ENCODE peak calls at places on chromosomes 3 and 15, in four cellular contexts. F, Y, U and X are unnamed samples.

GRCh38 chr3:140408252-140408651 is 269.6 kb upstream of the TRIM42 start:
- DNase-seq in F (no peak), Y (no peak), U (no peak), X (no peak)

GRCh38 chr3:65619391-65620298 is 419.1 kb downstream of the MAGI1 start:
- DNase-seq in F (no peak), Y (peak; percentile 52), U (no peak), X (peak; percentile 12)

GRCh38 chr15:69092159-69092558 is 68.3 kb upstream of the GLCE start:
- DNase-seq in F (no peak), Y (no peak), U (no peak), X (peak; percentile 32)

GRCh38 chr15:80685628-80686027 is 9.5 kb upstream of the ABHD17C start:
- DNase-seq in F (no peak), Y (no peak), U (no peak), X (no peak)

GRCh38 chr15:65376767-65377104 is 1.1 kb downstream of the IGDCC3 start:
- DNase-seq in F (no peak), Y (peak; percentile 63), U (no peak), X (peak; percentile 11)

GRCh38 chr15:38555686-38556334 is 8.8 kb downstream of the RASGRP1 start:
- DNase-seq in F (no peak), Y (no peak), U (no peak), X (peak; percentile 86)

GRCh38 chr3:73549071-73549600 is 75.6 kb downstream of the PDZRN3 start:
- DNase-seq in F (no peak), Y (no peak), U (no peak), X (no peak)

GRCh38 chr3:14267976-14268375 is 89.4 kb downstream of the LSM3 start:
- DNase-seq in F (no peak), Y (no peak), U (no peak), X (no peak)

DNA sequence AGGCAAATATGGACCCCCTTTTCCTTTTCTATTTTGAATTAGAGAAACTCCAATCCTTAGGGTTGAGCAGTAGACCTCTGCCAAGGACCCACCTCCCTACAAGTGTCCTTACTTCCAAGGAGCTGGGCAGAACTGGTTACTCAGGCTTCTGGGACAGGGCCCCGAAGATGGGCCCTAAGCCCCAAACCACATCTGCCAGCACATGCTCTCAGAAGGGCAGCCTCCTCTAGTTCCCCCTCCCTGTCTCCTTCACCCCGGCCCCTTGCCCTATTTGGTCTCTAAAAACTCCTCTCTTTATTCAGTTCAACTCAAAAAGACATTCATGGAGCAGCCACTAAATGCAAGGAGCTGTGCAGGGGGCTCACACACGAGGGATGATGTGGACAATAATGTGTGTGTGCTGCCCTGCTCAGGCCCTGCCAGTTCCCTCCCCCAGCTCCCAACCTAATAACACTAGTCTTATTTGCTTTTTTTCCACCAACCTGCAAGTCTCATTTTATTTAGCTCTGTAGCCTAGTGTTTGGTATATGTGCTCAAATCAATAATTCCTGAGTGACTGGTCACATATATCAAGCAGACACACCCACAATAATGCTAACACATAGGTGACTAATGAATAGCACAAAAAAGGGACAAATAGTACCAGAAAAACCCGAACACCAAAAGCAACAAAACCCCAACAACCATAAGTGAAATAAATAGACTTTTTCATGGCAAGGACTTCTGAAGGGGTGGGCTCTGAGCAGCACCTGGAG is 12.2 kb downstream of the ZDHHC3 start:
- DNase-seq in F (no peak), Y (no peak), U (no peak), X (no peak)
- H3K4me1 ChIP-seq in F (peaks cover 83% of the 10 kb centered on the region), Y (no peaks in the 10 kb centered on the region), U (peaks cover 3% of the 10 kb centered on the region), X (no peaks in the 10 kb centered on the region)

DNA sequence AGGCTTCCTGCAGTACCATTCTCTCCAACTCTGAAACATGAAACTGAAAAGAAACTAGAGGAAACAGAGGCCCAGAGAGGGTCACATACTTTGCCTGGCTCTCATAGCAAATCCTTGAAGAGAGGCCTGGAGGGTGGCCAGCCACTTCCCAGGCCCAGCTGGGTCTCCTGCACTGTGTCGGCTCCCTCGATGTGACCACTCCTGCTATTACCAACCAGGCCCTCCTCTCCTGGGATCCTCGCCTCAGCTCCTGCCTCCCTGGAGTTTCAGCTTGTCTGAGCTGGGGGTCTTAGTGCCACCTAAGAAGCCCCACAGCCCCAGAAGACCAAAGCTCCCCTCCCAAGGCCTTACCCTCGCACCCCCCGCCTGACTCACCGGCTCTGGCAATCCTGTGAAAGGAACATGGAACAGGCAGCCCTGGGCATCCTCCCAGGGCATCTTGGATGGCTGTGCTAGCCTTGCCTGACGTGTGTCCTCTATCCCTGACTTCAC is 4.6 kb downstream of the LOXL1 start:
- DNase-seq in F (no peak), Y (no peak), U (peak; percentile 82), X (peak; percentile 87)
- H3K4me1 ChIP-seq in F (peaks cover 74% of the 10 kb centered on the region), Y (peaks cover 7% of the 10 kb centered on the region), U (peaks cover 17% of the 10 kb centered on the region), X (peaks cover 60% of the 10 kb centered on the region)

GRCh38 chr15:89847101-89847500 is 32.4 kb upstream of the ANPEP start:
- DNase-seq in F (no peak), Y (no peak), U (no peak), X (no peak)
- H3K4me1 ChIP-seq in F (no peaks in the 10 kb centered on the region), Y (no peaks in the 10 kb centered on the region), U (peaks cover 22% of the 10 kb centered on the region), X (peaks cover 61% of the 10 kb centered on the region)

DNA sequence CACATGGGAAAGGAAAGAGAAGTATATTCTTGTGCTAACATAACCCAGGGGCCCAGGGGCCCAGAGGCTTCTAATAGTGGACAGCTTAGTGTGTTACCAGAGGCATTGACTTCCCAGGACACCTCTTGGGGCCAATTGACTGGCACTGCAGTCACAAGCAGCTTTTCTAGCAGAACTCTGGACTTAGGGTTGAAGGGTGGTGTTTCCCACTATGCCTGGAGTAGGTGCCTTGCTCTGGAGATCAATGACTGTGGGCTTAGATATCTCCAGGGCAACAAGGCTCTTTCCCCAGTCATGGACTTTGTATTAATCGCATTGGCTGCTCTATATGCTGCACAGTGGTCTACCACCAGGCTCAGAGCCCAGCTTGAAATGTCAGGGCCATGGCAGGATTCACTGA is 172.7 kb upstream of the KBTBD8 start:
- DNase-seq in F (no peak), Y (no peak), U (no peak), X (no peak)
- H3K4me1 ChIP-seq in F (no peaks in the 10 kb centered on the region), Y (peaks cover 9% of the 10 kb centered on the region), U (no peaks in the 10 kb centered on the region), X (no peaks in the 10 kb centered on the region)

GRCh38 chr15:101248274-101248673 is 3.6 kb downstream of the CHSY1 start:
- DNase-seq in F (no peak), Y (no peak), U (no peak), X (no peak)
- H3K4me1 ChIP-seq in F (peaks cover 90% of the 10 kb centered on the region), Y (peaks cover 51% of the 10 kb centered on the region), U (peaks cover 59% of the 10 kb centered on the region), X (peaks cover 18% of the 10 kb centered on the region)

DNA sequence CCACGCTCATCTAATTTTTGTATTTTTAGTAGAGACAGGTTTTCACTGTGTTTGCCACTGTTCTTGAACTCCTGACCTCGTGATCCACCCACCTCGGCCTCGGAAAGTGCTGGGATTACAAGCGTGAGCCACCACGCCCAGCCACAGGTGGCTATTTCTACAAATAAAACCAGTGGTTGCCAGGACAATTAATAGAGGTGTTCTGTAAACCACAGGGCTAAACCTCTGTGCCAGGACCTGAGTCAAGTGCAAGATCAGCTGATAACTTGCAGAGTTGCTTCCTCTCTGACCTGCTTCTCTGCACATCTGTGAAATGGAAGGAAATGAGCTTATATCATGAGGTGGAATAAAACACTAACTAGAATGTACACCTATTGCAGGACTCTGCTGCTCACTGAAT is 72.8 kb downstream of the CD200R1L start:
- DNase-seq in F (no peak), Y (no peak), U (no peak), X (no peak)
- H3K4me1 ChIP-seq in F (peaks cover under 1% of the 10 kb centered on the region), Y (no peaks in the 10 kb centered on the region), U (no peaks in the 10 kb centered on the region), X (peaks cover 71% of the 10 kb centered on the region)

GRCh38 chr3:196697270-196697669 is 14.8 kb downstream of the CEP19 start:
- DNase-seq in F (no peak), Y (no peak), U (no peak), X (no peak)

GRCh38 chr3:196694941-196695848 is 16.9 kb downstream of the CEP19 start:
- DNase-seq in F (no peak), Y (no peak), U (no peak), X (no peak)

GRCh38 chr3:196689941-196690660 is 21.9 kb downstream of the CEP19 start:
- DNase-seq in F (no peak), Y (no peak), U (no peak), X (no peak)

GRCh38 chr3:196695849-196696226 is 16.2 kb downstream of the CEP19 start:
- DNase-seq in F (no peak), Y (no peak), U (no peak), X (no peak)

DNA sequence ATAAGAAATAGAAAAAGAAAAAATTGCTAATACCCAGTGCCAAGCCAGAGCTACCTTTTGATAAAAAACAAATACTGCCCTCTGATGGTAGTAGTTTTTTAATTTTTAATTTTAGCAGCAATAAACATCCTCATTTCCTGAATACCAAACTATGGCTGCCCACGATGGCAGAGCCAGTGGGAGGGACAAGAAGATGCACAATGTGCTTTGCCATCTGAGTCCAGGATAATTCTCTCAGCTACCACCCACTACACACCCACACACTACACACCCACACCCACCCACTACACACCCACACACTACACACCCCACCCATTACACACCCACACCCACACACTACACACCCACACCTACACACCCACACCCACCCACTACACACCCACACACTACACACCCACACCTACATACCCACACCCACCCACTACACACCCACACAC is 17.8 kb downstream of the CEP19 start:
- DNase-seq in F (no peak), Y (no peak), U (no peak), X (peak; percentile 54)
- H3K4me1 ChIP-seq in F (no peaks in the 10 kb centered on the region), Y (no peaks in the 10 kb centered on the region), U (no peaks in the 10 kb centered on the region), X (no peaks in the 10 kb centered on the region)

GRCh38 chr3:153746211-153746610 is 375.0 kb upstream of the ARHGEF26 start:
- DNase-seq in F (no peak), Y (no peak), U (no peak), X (no peak)

GRCh38 chr3:153740109-153740508 is 381.1 kb upstream of the ARHGEF26 start:
- DNase-seq in F (no peak), Y (no peak), U (no peak), X (no peak)

GRCh38 chr3:153749070-153749610 is 372.1 kb upstream of the ARHGEF26 start:
- DNase-seq in F (no peak), Y (no peak), U (no peak), X (peak; percentile 14)

GRCh38 chr3:153744884-153745283 is 376.3 kb upstream of the ARHGEF26 start:
- DNase-seq in F (no peak), Y (no peak), U (no peak), X (peak; percentile 12)
- H3K4me1 ChIP-seq in F (no peaks in the 10 kb centered on the region), Y (peaks cover 34% of the 10 kb centered on the region), U (no peaks in the 10 kb centered on the region), X (no peaks in the 10 kb centered on the region)

GRCh38 chr15:93296786-93297500 is 207.9 kb upstream of the RGMA start:
- DNase-seq in F (no peak), Y (no peak), U (no peak), X (no peak)

GRCh38 chr15:93300796-93301195 is 211.8 kb upstream of the RGMA start:
- DNase-seq in F (no peak), Y (no peak), U (no peak), X (no peak)

GRCh38 chr15:93302080-93302765 is 213.2 kb upstream of the RGMA start:
- DNase-seq in F (no peak), Y (no peak), U (no peak), X (no peak)

DNA sequence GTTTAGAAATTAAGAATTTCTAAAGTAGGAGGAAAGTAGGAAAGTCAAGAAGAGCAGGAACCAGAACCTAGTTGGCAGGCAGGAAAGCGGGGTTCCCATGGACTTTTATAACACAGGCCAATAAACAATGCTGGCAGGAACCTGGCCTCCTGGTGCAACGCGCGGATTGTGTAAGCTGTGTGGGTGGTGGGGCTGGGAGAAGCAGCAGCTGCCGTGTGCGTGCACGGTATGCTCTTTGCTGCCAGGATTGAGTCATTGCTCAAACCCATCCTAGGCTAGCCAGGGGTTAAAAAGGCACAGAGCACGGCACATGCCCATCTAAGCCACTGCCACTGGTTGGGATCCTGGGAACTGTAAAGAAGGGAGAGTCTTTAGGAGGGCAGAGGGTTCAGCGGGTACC is 209.9 kb upstream of the RGMA start:
- DNase-seq in F (no peak), Y (no peak), U (peak; percentile 53), X (no peak)
- H3K4me1 ChIP-seq in F (no peaks in the 10 kb centered on the region), Y (peaks cover 8% of the 10 kb centered on the region), U (no peaks in the 10 kb centered on the region), X (no peaks in the 10 kb centered on the region)

GRCh38 chr3:123336001-123336400 is 112.9 kb downstream of the ADCY5 start:
- DNase-seq in F (peak; percentile 7), Y (no peak), U (no peak), X (no peak)
- H3K4me1 ChIP-seq in F (peaks cover 98% of the 10 kb centered on the region), Y (no peaks in the 10 kb centered on the region), U (no peaks in the 10 kb centered on the region), X (no peaks in the 10 kb centered on the region)